ENCODE peak calls at places on chromosomes 12 and 14, in six cellular contexts. One of them, this sample, is unnamed.

GRCh38 chr12:11786638-11787365 is 137.3 kb downstream of the ETV6 start:
- DNase-seq in ovary: no peak
- DNase-seq in MCF 10A: no peak
- DNase-seq in body of pancreas: no peak
- DNase-seq in heart right ventricle: no peak
- DNase-seq in foreskin fibroblast: no peak
- DNase-seq in this sample: no peak

GRCh38 chr12:38886064-38886463 is 19.3 kb downstream of the CPNE8 start:
- DNase-seq in ovary: no peak
- DNase-seq in MCF 10A: peak; percentile 86
- DNase-seq in body of pancreas: peak; percentile 33
- DNase-seq in heart right ventricle: no peak
- DNase-seq in foreskin fibroblast: peak; percentile 25
- DNase-seq in this sample: no peak

GRCh38 chr12:45732250-45732649 is 2.7 kb downstream of the ARID2 start:
- DNase-seq in ovary: no peak
- DNase-seq in MCF 10A: peak; percentile 53
- DNase-seq in body of pancreas: peak; percentile 34
- DNase-seq in heart right ventricle: no peak
- DNase-seq in foreskin fibroblast: no peak
- DNase-seq in this sample: peak; percentile 54

GRCh38 chr14:70186826-70187483 is 1.8 kb downstream of the SLC8A3 start:
- DNase-seq in ovary: no peak
- DNase-seq in MCF 10A: no peak
- DNase-seq in body of pancreas: peak; percentile 4
- DNase-seq in heart right ventricle: peak; percentile 13
- DNase-seq in foreskin fibroblast: peak; percentile 32
- DNase-seq in this sample: peak; percentile 12

GRCh38 chr14:89378119-89378518 is 38.9 kb downstream of the FOXN3 start:
- DNase-seq in ovary: no peak
- DNase-seq in MCF 10A: no peak
- DNase-seq in body of pancreas: no peak
- DNase-seq in heart right ventricle: no peak
- DNase-seq in foreskin fibroblast: no peak
- DNase-seq in this sample: no peak

GRCh38 chr12:93536766-93537515 is 35.5 kb upstream of the SOCS2 start:
- DNase-seq in ovary: no peak
- DNase-seq in MCF 10A: no peak
- DNase-seq in body of pancreas: no peak
- DNase-seq in heart right ventricle: no peak
- DNase-seq in foreskin fibroblast: peak; percentile 26
- DNase-seq in this sample: no peak

GRCh38 chr14:92040431-92041040 is 677 bp upstream of the TRIP11 start:
- DNase-seq in ovary: no peak
- DNase-seq in MCF 10A: peak; percentile 47
- DNase-seq in body of pancreas: peak; percentile 61
- DNase-seq in heart right ventricle: no peak
- DNase-seq in foreskin fibroblast: peak; percentile 9
- DNase-seq in this sample: peak; percentile 59

GRCh38 chr12:123801573-123802178 is 39.6 kb downstream of the DNAH10 start:
- DNase-seq in ovary: no peak
- DNase-seq in MCF 10A: peak; percentile 50
- DNase-seq in body of pancreas: no peak
- DNase-seq in heart right ventricle: no peak
- DNase-seq in foreskin fibroblast: peak; percentile 15
- DNase-seq in this sample: peak; percentile 71

GRCh38 chr12:98440165-98440581 is 75.2 kb upstream of the TMPO start:
- DNase-seq in ovary: peak; percentile 69
- DNase-seq in MCF 10A: peak; percentile 96
- DNase-seq in body of pancreas: peak; percentile 95
- DNase-seq in heart right ventricle: peak; percentile 38
- DNase-seq in foreskin fibroblast: peak; percentile 77
- DNase-seq in this sample: peak; percentile 99

GRCh38 chr12:45522227-45522626 is 207.3 kb upstream of the ARID2 start:
- DNase-seq in ovary: no peak
- DNase-seq in MCF 10A: no peak
- DNase-seq in body of pancreas: no peak
- DNase-seq in heart right ventricle: no peak
- DNase-seq in foreskin fibroblast: no peak
- DNase-seq in this sample: no peak

GRCh38 chr14:101355284-101355683 is 206.0 kb upstream of the DIO3 start:
- DNase-seq in ovary: no peak
- DNase-seq in MCF 10A: no peak
- DNase-seq in body of pancreas: no peak
- DNase-seq in heart right ventricle: no peak
- DNase-seq in foreskin fibroblast: no peak
- DNase-seq in this sample: no peak

GRCh38 chr12:114013601-114014345 is 47.6 kb upstream of the RBM19 start:
- DNase-seq in ovary: no peak
- DNase-seq in MCF 10A: peak; percentile 45
- DNase-seq in body of pancreas: no peak
- DNase-seq in heart right ventricle: no peak
- DNase-seq in foreskin fibroblast: peak; percentile 9
- DNase-seq in this sample: peak; percentile 59

GRCh38 chr14:94143711-94144110 is 14.3 kb upstream of the IFI27L2 start:
- DNase-seq in ovary: no peak
- DNase-seq in MCF 10A: no peak
- DNase-seq in body of pancreas: no peak
- DNase-seq in heart right ventricle: no peak
- DNase-seq in foreskin fibroblast: no peak
- DNase-seq in this sample: no peak

GRCh38 chr12:51763743-51764142 is 84.8 kb downstream of the FIGNL2 start:
- DNase-seq in ovary: no peak
- DNase-seq in MCF 10A: no peak
- DNase-seq in body of pancreas: no peak
- DNase-seq in heart right ventricle: no peak
- DNase-seq in foreskin fibroblast: no peak
- DNase-seq in this sample: no peak

GRCh38 chr12:51759175-51759574 is 89.3 kb downstream of the FIGNL2 start:
- DNase-seq in ovary: no peak
- DNase-seq in MCF 10A: peak; percentile 27
- DNase-seq in body of pancreas: no peak
- DNase-seq in heart right ventricle: no peak
- DNase-seq in foreskin fibroblast: peak; percentile 82
- DNase-seq in this sample: no peak

GRCh38 chr12:51755251-51755650 is 93.3 kb downstream of the FIGNL2 start:
- DNase-seq in ovary: no peak
- DNase-seq in MCF 10A: no peak
- DNase-seq in body of pancreas: no peak
- DNase-seq in heart right ventricle: no peak
- DNase-seq in foreskin fibroblast: no peak
- DNase-seq in this sample: no peak

GRCh38 chr12:51760231-51760630 is 88.3 kb downstream of the FIGNL2 start:
- DNase-seq in ovary: no peak
- DNase-seq in MCF 10A: no peak
- DNase-seq in body of pancreas: no peak
- DNase-seq in heart right ventricle: no peak
- DNase-seq in foreskin fibroblast: no peak
- DNase-seq in this sample: no peak

DNA sequence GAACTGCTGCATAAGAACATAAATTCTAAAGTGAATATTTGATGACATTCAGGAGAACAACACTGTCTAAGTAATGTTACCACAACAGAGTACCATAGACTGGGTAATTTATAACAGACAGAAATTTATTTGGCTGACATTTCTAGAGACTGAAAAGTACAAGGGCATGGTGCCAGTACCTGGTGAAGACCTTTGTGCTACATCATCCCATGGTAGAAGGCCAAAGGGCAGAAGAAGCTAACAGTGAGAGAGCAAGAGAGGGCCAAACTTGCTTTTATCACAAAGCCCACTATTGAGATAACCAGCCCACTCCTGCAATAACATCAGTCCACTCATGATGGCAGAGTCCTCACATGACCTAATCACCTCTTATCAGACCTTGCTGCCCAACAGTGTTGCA is 88.8 kb downstream of the FIGNL2 start:
- DNase-seq in ovary: no peak
- DNase-seq in MCF 10A: no peak
- DNase-seq in body of pancreas: no peak
- DNase-seq in heart right ventricle: no peak
- DNase-seq in foreskin fibroblast: no peak
- DNase-seq in this sample: no peak
- TF ChIP-seq CTCF in ovary: no peak
- TF ChIP-seq CTCF in MCF 10A: no peak
- TF ChIP-seq CTCF in body of pancreas: no peak
- TF ChIP-seq CTCF in heart right ventricle: no peak
- TF ChIP-seq CTCF in foreskin fibroblast: no peak
- TF ChIP-seq CTCF in this sample: no peak

GRCh38 chr14:103209054-103209453 is 85.8 kb downstream of the TNFAIP2 start:
- DNase-seq in ovary: no peak
- DNase-seq in MCF 10A: no peak
- DNase-seq in body of pancreas: no peak
- DNase-seq in heart right ventricle: no peak
- DNase-seq in foreskin fibroblast: no peak
- DNase-seq in this sample: no peak
- TF ChIP-seq CTCF in ovary: no peak
- TF ChIP-seq CTCF in MCF 10A: no peak
- TF ChIP-seq CTCF in body of pancreas: no peak
- TF ChIP-seq CTCF in heart right ventricle: no peak
- TF ChIP-seq CTCF in foreskin fibroblast: no peak
- TF ChIP-seq CTCF in this sample: no peak

GRCh38 chr12:3333583-3333982 is 157.4 kb upstream of the PRMT8 start:
- DNase-seq in ovary: no peak
- DNase-seq in MCF 10A: peak; percentile 20
- DNase-seq in body of pancreas: no peak
- DNase-seq in heart right ventricle: no peak
- DNase-seq in foreskin fibroblast: no peak
- DNase-seq in this sample: peak; percentile 18
- TF ChIP-seq CTCF in ovary: no peak
- TF ChIP-seq CTCF in MCF 10A: no peak
- TF ChIP-seq CTCF in body of pancreas: no peak
- TF ChIP-seq CTCF in heart right ventricle: no peak
- TF ChIP-seq CTCF in foreskin fibroblast: no peak
- TF ChIP-seq CTCF in this sample: no peak

DNA sequence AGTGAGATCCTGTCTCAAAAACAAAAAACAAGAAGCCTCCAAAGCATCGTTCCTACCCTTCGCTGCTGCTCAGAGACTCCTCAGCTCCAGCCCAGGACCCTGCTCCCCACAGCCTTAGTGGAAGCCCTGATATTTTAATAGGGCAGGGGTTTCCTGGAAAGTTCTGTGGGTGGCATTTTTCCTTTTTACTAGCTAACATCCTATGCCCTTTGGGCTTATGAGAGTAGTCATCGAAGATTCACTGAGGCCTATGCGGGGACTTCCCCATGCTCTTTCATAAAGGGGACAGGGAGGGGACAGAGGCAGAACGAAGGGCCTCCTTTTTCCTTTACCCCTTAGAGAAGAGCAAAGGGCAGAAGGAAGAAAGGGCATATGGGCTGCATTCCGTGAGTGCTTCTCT is 8.3 kb downstream of the LAG3 start:
- DNase-seq in ovary: no peak
- DNase-seq in MCF 10A: no peak
- DNase-seq in body of pancreas: no peak
- DNase-seq in heart right ventricle: no peak
- DNase-seq in foreskin fibroblast: no peak
- DNase-seq in this sample: no peak
- TF ChIP-seq CTCF in ovary: no peak
- TF ChIP-seq CTCF in MCF 10A: no peak
- TF ChIP-seq CTCF in body of pancreas: no peak
- TF ChIP-seq CTCF in heart right ventricle: no peak
- TF ChIP-seq CTCF in foreskin fibroblast: no peak
- TF ChIP-seq CTCF in this sample: no peak

GRCh38 chr12:20367731-20368652 is at the start of gene PDE3A:
- DNase-seq in ovary: peak; percentile 64
- DNase-seq in MCF 10A: no peak
- DNase-seq in body of pancreas: peak; percentile 49
- DNase-seq in heart right ventricle: peak; percentile 72
- DNase-seq in foreskin fibroblast: peak; percentile 43
- DNase-seq in this sample: peak; percentile 91

GRCh38 chr12:20370841-20371240 is 2.5 kb downstream of the PDE3A start:
- DNase-seq in ovary: no peak
- DNase-seq in MCF 10A: no peak
- DNase-seq in body of pancreas: no peak
- DNase-seq in heart right ventricle: no peak
- DNase-seq in foreskin fibroblast: no peak
- DNase-seq in this sample: no peak

GRCh38 chr12:20368653-20369163 is 371 bp downstream of the PDE3A start:
- DNase-seq in ovary: peak; percentile 40
- DNase-seq in MCF 10A: no peak
- DNase-seq in body of pancreas: no peak
- DNase-seq in heart right ventricle: peak; percentile 42
- DNase-seq in foreskin fibroblast: peak; percentile 18
- DNase-seq in this sample: peak; percentile 72

GRCh38 chr12:20370001-20370381 is 1.7 kb downstream of the PDE3A start:
- DNase-seq in ovary: peak; percentile 40
- DNase-seq in MCF 10A: no peak
- DNase-seq in body of pancreas: peak; percentile 40
- DNase-seq in heart right ventricle: no peak
- DNase-seq in foreskin fibroblast: no peak
- DNase-seq in this sample: no peak

GRCh38 chr12:20369164-20370000 is 1.0 kb downstream of the PDE3A start:
- DNase-seq in ovary: peak; percentile 74
- DNase-seq in MCF 10A: no peak
- DNase-seq in body of pancreas: peak; percentile 62
- DNase-seq in heart right ventricle: peak; percentile 86
- DNase-seq in foreskin fibroblast: peak; percentile 26
- DNase-seq in this sample: peak; percentile 85
- TF ChIP-seq CTCF in ovary: peak; percentile 26
- TF ChIP-seq CTCF in MCF 10A: no peak
- TF ChIP-seq CTCF in body of pancreas: no peak
- TF ChIP-seq CTCF in heart right ventricle: peak; percentile 27
- TF ChIP-seq CTCF in foreskin fibroblast: no peak
- TF ChIP-seq CTCF in this sample: no peak

DNA sequence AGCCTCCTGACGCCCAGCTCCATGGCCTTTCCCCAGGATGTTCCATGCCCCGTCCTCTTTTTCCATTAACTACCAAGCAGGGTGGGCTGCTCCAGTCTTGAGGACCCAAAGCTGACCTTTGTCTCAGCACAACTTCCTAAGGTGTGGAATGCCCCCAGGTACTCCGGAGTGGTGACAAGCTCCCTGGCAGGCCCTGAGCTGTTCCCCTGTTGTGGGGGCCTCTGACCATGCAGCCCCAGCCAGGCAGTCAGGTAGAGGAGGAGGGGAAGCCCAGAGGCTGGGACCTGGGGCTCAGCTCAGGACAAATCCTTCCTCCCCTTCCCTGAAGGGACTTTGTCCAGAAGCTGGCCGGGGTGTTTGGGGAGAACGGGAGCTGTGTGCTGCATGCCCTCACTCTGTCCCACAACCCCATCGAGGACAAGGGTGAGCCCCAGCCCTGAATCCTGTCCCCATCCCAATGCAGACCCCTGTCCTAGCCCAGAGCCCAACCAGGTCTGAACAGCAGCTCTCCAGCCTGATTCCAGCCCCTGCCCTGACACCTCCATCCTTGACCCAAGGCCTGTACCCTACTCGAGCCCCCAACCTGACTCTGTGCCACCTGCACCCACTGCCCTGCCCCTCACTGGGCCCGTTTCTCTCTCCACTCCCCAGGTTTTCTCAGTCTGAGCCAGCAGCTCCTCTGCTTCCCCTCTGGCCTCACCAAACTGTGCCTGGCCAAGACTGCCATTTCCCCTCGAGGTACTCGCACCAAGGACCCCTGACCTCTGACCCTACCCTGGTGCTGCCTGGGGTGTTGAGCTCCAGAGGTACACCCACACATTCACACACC is 4.4 kb downstream of the CARMIL3 start:
- DNase-seq in ovary: no peak
- DNase-seq in MCF 10A: no peak
- DNase-seq in body of pancreas: no peak
- DNase-seq in heart right ventricle: no peak
- DNase-seq in foreskin fibroblast: no peak
- DNase-seq in this sample: no peak
- TF ChIP-seq CTCF in ovary: no peak
- TF ChIP-seq CTCF in MCF 10A: no peak
- TF ChIP-seq CTCF in body of pancreas: no peak
- TF ChIP-seq CTCF in heart right ventricle: no peak
- TF ChIP-seq CTCF in foreskin fibroblast: no peak
- TF ChIP-seq CTCF in this sample: no peak

This sample was measured in NB4.